ENCODE peak calls at places on chromosomes 12 and 14, in four cellular contexts. C is hepatocyte, K is tibial nerve, F is ascending aorta. S is an unnamed sample.

GRCh38 chr14:102000902-102001301 is 36.5 kb downstream of the DYNC1H1 start:
- DNase-seq in C (no peak), K (no peak), F (no peak), S (no peak)

GRCh38 chr12:96143827-96144226 is 50.3 kb upstream of the ELK3 start:
- DNase-seq in C (no peak), K (no peak), F (no peak), S (no peak)

GRCh38 chr14:93120952-93121834 is 5.5 kb upstream of the ITPK1 start:
- DNase-seq in C (no peak), K (no peak), F (no peak), S (no peak)

GRCh38 chr12:19771858-19772257 is 332.6 kb downstream of the AEBP2 start:
- DNase-seq in C (no peak), K (no peak), F (no peak), S (no peak)

GRCh38 chr14:103880334-103880985 is 33.1 kb upstream of the PPP1R13B start:
- DNase-seq in C (peak), K (peak), F (peak), S (peak)

GRCh38 chr14:94466706-94467370 is 9.2 kb downstream of the SERPINA9 start:
- DNase-seq in C (no peak), K (no peak), F (no peak), S (no peak)

GRCh38 chr12:65595016-65595560 is 229.2 kb upstream of the HMGA2 start:
- DNase-seq in C (no peak), K (no peak), F (no peak), S (no peak)

GRCh38 chr12:108302471-108303311 is 36.4 kb downstream of the CMKLR1 start:
- DNase-seq in C (peak), K (peak), F (peak), S (peak)

GRCh38 chr12:21823581-21823980 is 49.1 kb upstream of the KCNJ8 start:
- DNase-seq in C (no peak), K (peak), F (peak), S (no peak)

GRCh38 chr14:104680056-104680805 is 9.2 kb upstream of the INF2 start:
- DNase-seq in C (peak), K (no peak), F (peak), S (peak)

GRCh38 chr12:117447665-117448366 is 86.4 kb upstream of the NOS1 start:
- DNase-seq in C (no peak), K (no peak), F (no peak), S (no peak)

GRCh38 chr14:22597265-22597664 is 835 bp upstream of the ABHD4 start:
- DNase-seq in C (no peak), K (no peak), F (no peak), S (no peak)

GRCh38 chr12:68560823-68561422 is 49.8 kb upstream of the RAP1B start:
- DNase-seq in C (no peak), K (no peak), F (no peak), S (no peak)

GRCh38 chr12:6078378-6079083 is 45.9 kb downstream of the VWF start:
- DNase-seq in C (no peak), K (no peak), F (no peak), S (no peak)

GRCh38 chr14:100675664-100676063 is 51.0 kb upstream of the DLK1 start:
- DNase-seq in C (no peak), K (no peak), F (no peak), S (no peak)

GRCh38 chr12:49903351-49903699 is 375 bp downstream of the FAIM2 start:
- DNase-seq in C (no peak), K (no peak), F (no peak), S (no peak)

GRCh38 chr12:75971253-75971652 is 60.3 kb downstream of the PHLDA1 start:
- DNase-seq in C (no peak), K (no peak), F (no peak), S (no peak)

GRCh38 chr12:46187023-46187422 is 81.8 kb downstream of the SLC38A1 start:
- DNase-seq in C (no peak), K (peak), F (no peak), S (no peak)

GRCh38 chr12:96208346-96208745 is 14.2 kb downstream of the ELK3 start:
- DNase-seq in C (no peak), K (no peak), F (no peak), S (peak)

GRCh38 chr14:79543966-79544365 is 667.3 kb downstream of the DIO2 start:
- DNase-seq in C (peak), K (no peak), F (no peak), S (no peak)

GRCh38 chr12:74820324-74820723 is 282.7 kb downstream of the ATXN7L3B start:
- DNase-seq in C (no peak), K (no peak), F (no peak), S (no peak)

GRCh38 chr12:59041241-59042121 is 121.2 kb upstream of the LRIG3 start:
- DNase-seq in C (peak), K (no peak), F (no peak), S (peak)

GRCh38 chr14:85531594-85532391 is 1.8 kb downstream of the FLRT2 start:
- DNase-seq in C (peak), K (peak), F (no peak), S (peak)

GRCh38 chr12:119176267-119177055 is 2.3 kb upstream of the HSPB8 start:
- DNase-seq in C (peak), K (peak), F (peak), S (peak)

GRCh38 chr12:112304411-112304810 is 77.8 kb downstream of the HECTD4 start:
- DNase-seq in C (no peak), K (no peak), F (no peak), S (no peak)

GRCh38 chr12:112303799-112304198 is 78.4 kb downstream of the HECTD4 start:
- DNase-seq in C (no peak), K (no peak), F (no peak), S (no peak)

GRCh38 chr12:112307219-112308062 is 74.8 kb downstream of the HECTD4 start:
- DNase-seq in C (no peak), K (no peak), F (no peak), S (no peak)

GRCh38 chr12:112308184-112308583 is 74.0 kb downstream of the HECTD4 start:
- DNase-seq in C (no peak), K (no peak), F (no peak), S (no peak)

DNA sequence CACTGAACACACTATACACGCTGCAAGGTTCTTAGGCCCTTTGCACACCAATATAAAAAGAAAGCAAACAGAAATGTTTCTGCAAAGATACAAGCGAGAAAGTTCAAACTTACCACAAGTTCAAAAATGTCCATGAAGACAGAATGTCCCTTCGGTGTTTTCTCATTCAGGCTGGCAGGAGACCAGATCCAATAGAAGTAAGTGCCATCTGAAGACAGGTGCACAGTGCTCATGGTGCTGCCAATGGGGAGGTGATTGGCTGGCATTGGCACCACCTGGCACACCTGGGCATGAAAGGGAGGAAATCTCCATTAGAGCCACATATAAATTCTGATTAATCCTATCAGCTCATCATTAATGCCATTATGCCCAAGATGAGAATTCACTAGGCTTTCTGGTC is 76.3 kb downstream of the HECTD4 start:
- DNase-seq in C (no peak), K (no peak), F (no peak), S (no peak)
- H3K27ac ChIP-seq in C (no peak), K (no peak), F (no peak), S (no peak)

DNA sequence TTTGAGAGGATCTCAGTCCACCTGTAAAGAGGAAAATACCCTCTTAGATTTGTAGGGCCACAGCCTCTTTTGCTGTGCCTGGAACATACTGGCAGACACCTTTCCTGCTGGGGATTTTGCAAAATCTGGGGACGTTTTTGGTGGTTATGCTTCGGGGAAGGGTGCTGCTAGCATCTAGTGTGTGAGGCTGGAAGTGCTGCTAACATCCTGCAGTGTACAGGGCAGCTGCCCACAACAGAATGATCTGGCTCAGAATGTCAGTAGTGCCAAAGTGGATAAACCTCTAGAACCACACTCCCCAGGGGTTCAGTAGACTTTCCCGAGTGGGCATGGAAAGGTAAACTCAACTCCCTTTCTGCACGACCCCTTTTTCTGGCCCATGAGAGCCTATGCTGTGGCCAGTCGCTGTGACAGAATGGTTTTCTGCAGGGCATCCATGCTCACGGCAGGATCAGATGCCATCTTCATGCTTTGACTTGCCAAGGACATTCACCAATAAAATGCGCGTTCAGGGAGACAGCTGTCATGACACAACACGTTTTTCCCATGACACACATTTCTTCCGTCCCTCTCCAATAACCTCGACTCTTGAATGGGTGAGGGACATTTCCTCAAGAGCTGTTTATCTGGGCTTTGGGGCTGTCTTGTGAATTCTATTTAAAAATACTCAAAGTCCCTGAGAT is 240.9 kb downstream of the RGS6 start:
- DNase-seq in C (no peak), K (no peak), F (no peak), S (no peak)
- TF ChIP-seq CTCF in C (no peak), K (no peak), F (no peak), S (no peak)

GRCh38 chr12:103850429-103850828 is 9.4 kb upstream of the NT5DC3 start:
- DNase-seq in C (no peak), K (no peak), F (no peak), S (no peak)

GRCh38 chr12:103848917-103849491 is 8.0 kb upstream of the NT5DC3 start:
- DNase-seq in C (no peak), K (no peak), F (no peak), S (no peak)

GRCh38 chr12:103846415-103846814 is 5.4 kb upstream of the NT5DC3 start:
- DNase-seq in C (no peak), K (no peak), F (no peak), S (no peak)

GRCh38 chr12:103851127-103851526 is 10.1 kb upstream of the NT5DC3 start:
- DNase-seq in C (no peak), K (no peak), F (no peak), S (no peak)

DNA sequence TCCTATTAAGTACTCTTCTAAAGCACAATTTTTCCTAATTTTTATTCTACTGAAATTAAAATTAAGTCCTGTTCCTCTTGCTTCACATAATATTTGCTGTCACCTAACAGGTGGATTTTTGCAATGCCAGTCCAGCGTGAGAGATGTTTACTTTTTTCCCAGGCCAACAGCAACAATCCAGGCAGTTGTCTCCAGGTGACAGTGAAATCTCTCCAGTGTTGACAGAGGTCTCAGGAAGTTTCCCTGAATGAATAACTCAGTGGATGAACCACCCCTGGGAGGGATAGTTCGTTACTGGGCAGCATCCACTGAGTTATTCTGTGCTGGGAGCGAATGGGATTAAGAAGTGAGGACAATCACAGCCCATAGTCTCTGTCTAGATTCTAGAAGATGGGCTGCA is 7.1 kb upstream of the NT5DC3 start:
- DNase-seq in C (no peak), K (no peak), F (no peak), S (no peak)
- H3K27ac ChIP-seq in C (no peak), K (no peak), F (peak), S (no peak)

GRCh38 chr12:123077298-123078113 is 73.4 kb downstream of the PITPNM2 start:
- DNase-seq in C (no peak), K (no peak), F (no peak), S (no peak)
- TF ChIP-seq CTCF in C (no peak), K (no peak), F (no peak), S (no peak)

GRCh38 chr12:53048780-53049401 is 974 bp upstream of the TNS2 start:
- DNase-seq in C (peak), K (no peak), F (no peak), S (no peak)

GRCh38 chr12:53051058-53051880 is 1.4 kb downstream of the TNS2 start:
- DNase-seq in C (peak), K (peak), F (no peak), S (no peak)

GRCh38 chr12:53050426-53051057 is 677 bp downstream of the TNS2 start:
- DNase-seq in C (no peak), K (peak), F (no peak), S (no peak)

GRCh38 chr12:53048033-53048779 is 1.7 kb upstream of the TNS2 start:
- DNase-seq in C (peak), K (no peak), F (no peak), S (no peak)

GRCh38 chr12:53049582-53050318 is at the start of gene TNS2:
- DNase-seq in C (peak), K (peak), F (no peak), S (peak)
- H3K27ac ChIP-seq in C (peak), K (peak), F (peak), S (peak)

GRCh38 chr12:3496964-3497363 is 6.0 kb downstream of the PRMT8 start:
- DNase-seq in C (peak), K (no peak), F (no peak), S (peak)
- TF ChIP-seq CTCF in C (peak), K (no peak), F (no peak), S (no peak)

DNA sequence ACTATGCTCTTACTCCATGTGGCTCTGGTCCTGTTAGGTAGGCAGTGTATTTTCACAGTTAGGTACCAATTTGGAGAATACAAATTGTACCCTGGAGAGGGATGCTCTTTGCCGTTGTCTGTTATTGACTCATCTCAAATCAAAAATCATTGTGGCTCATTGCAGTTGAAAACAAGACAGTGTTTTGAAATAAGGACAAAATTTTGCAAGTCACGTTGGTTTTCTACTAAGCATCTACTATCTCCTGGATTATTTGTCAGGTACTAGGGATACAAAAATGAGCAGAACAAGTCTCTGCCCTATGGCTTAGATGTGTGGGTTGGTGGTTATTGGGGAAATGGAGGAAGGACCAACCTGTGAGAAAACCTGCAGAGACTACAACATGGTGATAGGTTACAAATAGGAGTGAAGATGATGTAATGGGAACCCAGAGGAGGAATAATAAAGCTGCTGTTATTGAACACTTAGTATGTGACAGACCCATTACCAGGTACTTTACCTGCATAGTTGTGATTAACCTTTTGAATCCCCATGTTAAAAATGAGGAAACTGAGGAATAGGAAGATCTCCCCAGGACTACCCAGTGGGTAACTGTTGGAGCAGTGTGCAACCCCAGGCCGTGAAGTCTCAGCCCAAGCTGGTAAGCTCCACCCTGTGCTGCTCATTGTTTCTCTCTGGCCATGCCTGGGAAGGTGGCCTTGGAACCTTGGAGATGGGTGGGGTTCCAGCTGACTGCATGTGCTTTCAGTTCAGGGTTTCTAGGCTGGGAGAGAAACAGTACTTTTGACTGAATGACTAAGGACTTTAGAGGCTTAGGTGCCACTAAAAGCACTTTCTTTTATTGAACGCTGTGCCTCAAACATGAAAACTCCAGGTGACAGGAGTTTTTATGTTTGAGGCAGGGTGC is 72.9 kb upstream of the SRSF5 start:
- DNase-seq in C (peak), K (no peak), F (no peak), S (no peak)
- H3K27ac ChIP-seq in C (peak), K (peak), F (peak), S (peak)

GRCh38 chr14:66610154-66610563 is 102.2 kb downstream of the GPHN start:
- DNase-seq in C (no peak), K (no peak), F (no peak), S (no peak)
- TF ChIP-seq CTCF in C (no peak), K (no peak), F (no peak), S (no peak)

GRCh38 chr14:68230941-68231717 is 411.6 kb downstream of the RAD51B start:
- DNase-seq in C (no peak), K (no peak), F (no peak), S (no peak)
- H3K27ac ChIP-seq in C (peak), K (no peak), F (peak), S (no peak)

GRCh38 chr14:57182760-57183503 is 85.8 kb downstream of the EXOC5 start:
- DNase-seq in C (peak), K (no peak), F (no peak), S (peak)
- TF ChIP-seq CTCF in C (peak), K (no peak), F (no peak), S (peak)

S was measured in RWPE1.